ENCODE peak calls at places on chromosomes 5 and 9, in eight cellular contexts. P, X, N, Z, B, R, G and M are unnamed samples.

GRCh38 chr5:72280655-72281069 is 39.4 kb downstream of the MRPS27 start:
- DNase-seq in P (no peak), X (peak; percentile 43), N (no peak), Z (no peak), B (peak; percentile 63), R (no peak), G (no peak), M (no peak)

GRCh38 chr5:133749331-133749985 is 137.1 kb upstream of the FSTL4 start:
- DNase-seq in P (no peak), X (no peak), N (no peak), Z (no peak), B (no peak), R (no peak), G (no peak), M (no peak)

GRCh38 chr5:129148-129547 is 37.2 kb downstream of the PLEKHG4B start:
- DNase-seq in P (no peak), X (no peak), N (no peak), Z (no peak), B (no peak), R (no peak), G (no peak), M (no peak)

GRCh38 chr9:130446111-130446861 is 1.5 kb downstream of the ASS1 start:
- DNase-seq in P (no peak), X (peak; percentile 85), N (no peak), Z (no peak), B (no peak), R (peak; percentile 60), G (peak; percentile 52), M (peak; percentile 98)

GRCh38 chr5:130529716-130530485 is 625.6 kb downstream of the CHSY3 start:
- DNase-seq in P (no peak), X (no peak), N (no peak), Z (no peak), B (no peak), R (no peak), G (no peak), M (no peak)

GRCh38 chr9:91809581-91810285 is 140.3 kb downstream of the ROR2 start:
- DNase-seq in P (no peak), X (peak; percentile 48), N (no peak), Z (no peak), B (no peak), R (no peak), G (no peak), M (peak; percentile 39)

GRCh38 chr9:120928720-120929389 is 2.3 kb upstream of the TRAF1 start:
- DNase-seq in P (peak; percentile 60), X (no peak), N (peak; percentile 67), Z (peak; percentile 87), B (peak; percentile 57), R (peak; percentile 64), G (peak; percentile 77), M (peak; percentile 28)

GRCh38 chr5:138463335-138464017 is 1.8 kb upstream of the EGR1 start:
- DNase-seq in P (no peak), X (no peak), N (no peak), Z (no peak), B (peak; percentile 41), R (no peak), G (peak; percentile 36), M (no peak)

GRCh38 chr9:100590481-100590880 is 12.6 kb downstream of the CAVIN4 start:
- DNase-seq in P (no peak), X (peak; percentile 78), N (no peak), Z (no peak), B (no peak), R (no peak), G (no peak), M (peak; percentile 66)

GRCh38 chr9:24245988-24246387 is 299.7 kb downstream of the IZUMO3 start:
- DNase-seq in P (no peak), X (no peak), N (no peak), Z (no peak), B (peak; percentile 29), R (peak; percentile 31), G (no peak), M (no peak)

GRCh38 chr5:119016125-119016774 is 27.9 kb upstream of the DTWD2 start:
- DNase-seq in P (no peak), X (no peak), N (no peak), Z (no peak), B (no peak), R (peak; percentile 48), G (no peak), M (no peak)

GRCh38 chr5:2749514-2750025 is 1.9 kb downstream of the IRX2 start:
- DNase-seq in P (no peak), X (no peak), N (no peak), Z (no peak), B (no peak), R (no peak), G (no peak), M (no peak)

GRCh38 chr5:139678283-139678613 is 30.1 kb downstream of the CXXC5 start:
- DNase-seq in P (no peak), X (no peak), N (no peak), Z (no peak), B (no peak), R (no peak), G (no peak), M (no peak)